ENCODE peak calls at places on chromosome 21, in five cellular contexts. One of them, this sample, is unnamed.
A peak's percentile ranks its signal among the peaks of the same experiment; 100 is the strongest.

GRCh38 chr21:15414057-15414456 is 315.7 kb upstream of the USP25 start:
- DNase-seq in epithelial cell of esophagus: no peak
- DNase-seq in heart left ventricle: no peak
- DNase-seq in astrocyte: no peak
- DNase-seq in tibial artery: no peak
- DNase-seq in this sample: no peak

GRCh38 chr21:42302292-42302650 is 12.9 kb downstream of the TFF3 start:
- DNase-seq in epithelial cell of esophagus: no peak
- DNase-seq in heart left ventricle: no peak
- DNase-seq in astrocyte: no peak
- DNase-seq in tibial artery: no peak
- DNase-seq in this sample: no peak

GRCh38 chr21:34702341-34702807 is 33.6 kb downstream of the CLIC6 start:
- DNase-seq in epithelial cell of esophagus: peak; percentile 81
- DNase-seq in heart left ventricle: no peak
- DNase-seq in astrocyte: peak; percentile 80
- DNase-seq in tibial artery: peak; percentile 72
- DNase-seq in this sample: peak; percentile 59

GRCh38 chr21:34553199-34553952 is 41.4 kb upstream of the KCNE1 start:
- DNase-seq in epithelial cell of esophagus: peak; percentile 79
- DNase-seq in heart left ventricle: no peak
- DNase-seq in astrocyte: peak; percentile 90
- DNase-seq in tibial artery: no peak
- DNase-seq in this sample: no peak

GRCh38 chr21:35491920-35492678 is 443.0 kb upstream of the RUNX1 start:
- DNase-seq in epithelial cell of esophagus: peak; percentile 55
- DNase-seq in heart left ventricle: no peak
- DNase-seq in astrocyte: no peak
- DNase-seq in tibial artery: no peak
- DNase-seq in this sample: no peak

GRCh38 chr21:38956791-38957571 is 151.3 kb downstream of the ETS2 start:
- DNase-seq in epithelial cell of esophagus: peak; percentile 24
- DNase-seq in heart left ventricle: no peak
- DNase-seq in astrocyte: peak; percentile 18
- DNase-seq in tibial artery: no peak
- DNase-seq in this sample: no peak

GRCh38 chr21:35438643-35439404 is 389.7 kb upstream of the RUNX1 start:
- DNase-seq in epithelial cell of esophagus: peak; percentile 57
- DNase-seq in heart left ventricle: no peak
- DNase-seq in astrocyte: peak; percentile 16
- DNase-seq in tibial artery: no peak
- DNase-seq in this sample: no peak

GRCh38 chr21:33388188-33388587 is 15.0 kb upstream of the IFNGR2 start:
- DNase-seq in epithelial cell of esophagus: no peak
- DNase-seq in heart left ventricle: no peak
- DNase-seq in astrocyte: no peak
- DNase-seq in tibial artery: no peak
- DNase-seq in this sample: no peak

GRCh38 chr21:37166733-37167132 is 93.7 kb downstream of the TTC3 start:
- DNase-seq in epithelial cell of esophagus: peak; percentile 36
- DNase-seq in heart left ventricle: no peak
- DNase-seq in astrocyte: no peak
- DNase-seq in tibial artery: no peak
- DNase-seq in this sample: no peak
- TF ChIP-seq CTCF in epithelial cell of esophagus: peak; percentile 39
- TF ChIP-seq CTCF in heart left ventricle: peak; percentile 34
- TF ChIP-seq CTCF in astrocyte: no peak
- TF ChIP-seq CTCF in tibial artery: peak; percentile 14
- TF ChIP-seq CTCF in this sample: no peak

GRCh38 chr21:30612132-30612531 is 1.6 kb downstream of the KRTAP6-1 start:
- DNase-seq in epithelial cell of esophagus: no peak
- DNase-seq in heart left ventricle: no peak
- DNase-seq in astrocyte: no peak
- DNase-seq in tibial artery: no peak
- DNase-seq in this sample: no peak

GRCh38 chr21:30615199-30615598 is 1.0 kb upstream of the KRTAP20-1 start:
- DNase-seq in epithelial cell of esophagus: no peak
- DNase-seq in heart left ventricle: no peak
- DNase-seq in astrocyte: no peak
- DNase-seq in tibial artery: no peak
- DNase-seq in this sample: no peak

GRCh38 chr21:30613836-30614235 is at the start of gene KRTAP6-1:
- DNase-seq in epithelial cell of esophagus: no peak
- DNase-seq in heart left ventricle: no peak
- DNase-seq in astrocyte: no peak
- DNase-seq in tibial artery: no peak
- DNase-seq in this sample: no peak

GRCh38 chr21:30620080-30620479 is 347 bp upstream of the KRTAP20-4 start:
- DNase-seq in epithelial cell of esophagus: no peak
- DNase-seq in heart left ventricle: no peak
- DNase-seq in astrocyte: no peak
- DNase-seq in tibial artery: no peak
- DNase-seq in this sample: no peak

GRCh38 chr21:30616125-30616524 is at the start of gene KRTAP20-1:
- DNase-seq in epithelial cell of esophagus: no peak
- DNase-seq in heart left ventricle: no peak
- DNase-seq in astrocyte: no peak
- DNase-seq in tibial artery: no peak
- DNase-seq in this sample: no peak
- TF ChIP-seq CTCF in epithelial cell of esophagus: no peak
- TF ChIP-seq CTCF in heart left ventricle: no peak
- TF ChIP-seq CTCF in astrocyte: no peak
- TF ChIP-seq CTCF in tibial artery: no peak
- TF ChIP-seq CTCF in this sample: no peak

DNA sequence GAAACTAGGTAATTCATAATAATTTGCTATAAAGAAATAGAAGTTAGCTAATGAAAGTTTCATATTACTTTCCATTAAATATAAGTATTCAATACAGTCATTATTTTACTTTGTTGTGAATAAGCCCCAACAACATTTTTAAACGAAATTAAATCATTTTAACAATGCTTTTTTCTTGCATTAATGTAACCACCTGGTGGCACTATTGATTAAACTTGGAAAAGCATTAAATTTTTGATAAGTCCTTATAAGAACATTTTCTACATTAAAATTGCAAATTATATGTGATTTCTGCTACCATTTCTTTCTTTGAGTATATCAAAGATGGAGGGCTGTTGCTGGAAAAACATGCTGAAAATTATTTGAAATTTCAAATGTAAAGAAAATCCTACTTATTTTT is 918.8 kb upstream of the TMPRSS15 start:
- DNase-seq in epithelial cell of esophagus: no peak
- DNase-seq in heart left ventricle: no peak
- DNase-seq in astrocyte: no peak
- DNase-seq in tibial artery: no peak
- DNase-seq in this sample: no peak
- TF ChIP-seq CTCF in epithelial cell of esophagus: no peak
- TF ChIP-seq CTCF in heart left ventricle: peak; percentile 14
- TF ChIP-seq CTCF in astrocyte: no peak
- TF ChIP-seq CTCF in tibial artery: no peak
- TF ChIP-seq CTCF in this sample: no peak

GRCh38 chr21:30439975-30440374 is at the start of gene KRTAP15-1:
- DNase-seq in epithelial cell of esophagus: no peak
- DNase-seq in heart left ventricle: no peak
- DNase-seq in astrocyte: no peak
- DNase-seq in tibial artery: no peak
- DNase-seq in this sample: no peak
- TF ChIP-seq CTCF in epithelial cell of esophagus: no peak
- TF ChIP-seq CTCF in heart left ventricle: no peak
- TF ChIP-seq CTCF in astrocyte: no peak
- TF ChIP-seq CTCF in tibial artery: no peak
- TF ChIP-seq CTCF in this sample: no peak